ENCODE peak calls at places on chromosomes 12 and 14, in eight cellular contexts. M, I, B, D, X, R, O and S are unnamed samples.

GRCh38 chr12:52524898-52525591 is 4.9 kb upstream of the KRT5 start:
- DNase-seq in M (peak; percentile 25), I (no peak), B (no peak), D (no peak), X (no peak), R (no peak), O (no peak), S (no peak)

GRCh38 chr14:74859757-74860156 is 16.2 kb downstream of the PROX2 start:
- DNase-seq in M (no peak), I (no peak), B (no peak), D (no peak), X (no peak), R (no peak), O (no peak), S (no peak)

GRCh38 chr14:44353805-44354204 is 153.3 kb downstream of the FSCB start:
- DNase-seq in M (no peak), I (no peak), B (no peak), D (no peak), X (no peak), R (no peak), O (no peak), S (no peak)

GRCh38 chr12:5720405-5721045 is 224.5 kb downstream of the ANO2 start:
- DNase-seq in M (no peak), I (no peak), B (no peak), D (no peak), X (no peak), R (no peak), O (peak; percentile 71), S (no peak)

GRCh38 chr12:89351489-89352241 is 636 bp downstream of the DUSP6 start:
- DNase-seq in M (peak; percentile 74), I (peak; percentile 30), B (peak; percentile 27), D (peak; percentile 53), X (peak; percentile 44), R (peak; percentile 49), O (peak; percentile 50), S (peak; percentile 39)

GRCh38 chr12:42729532-42729895 is 140.0 kb upstream of the PRICKLE1 start:
- DNase-seq in M (no peak), I (no peak), B (no peak), D (no peak), X (no peak), R (no peak), O (peak; percentile 60), S (peak; percentile 70)

GRCh38 chr12:51377099-51377984 is 13.9 kb downstream of the GALNT6 start:
- DNase-seq in M (no peak), I (no peak), B (no peak), D (no peak), X (no peak), R (no peak), O (no peak), S (no peak)

GRCh38 chr14:89813485-89814080 is 140.9 kb downstream of the EFCAB11 start:
- DNase-seq in M (no peak), I (no peak), B (no peak), D (no peak), X (no peak), R (peak; percentile 94), O (peak; percentile 99), S (peak; percentile 98)

GRCh38 chr12:103441437-103442186 is 54.2 kb downstream of the C12orf42 start:
- DNase-seq in M (no peak), I (peak; percentile 5), B (no peak), D (no peak), X (no peak), R (no peak), O (no peak), S (no peak)

GRCh38 chr12:132354982-132355680 is 25.7 kb upstream of the GALNT9 start:
- DNase-seq in M (no peak), I (no peak), B (no peak), D (no peak), X (no peak), R (no peak), O (no peak), S (no peak)

GRCh38 chr12:52063986-52064649 is 5.7 kb upstream of the ATG101 start:
- DNase-seq in M (no peak), I (no peak), B (no peak), D (no peak), X (no peak), R (peak; percentile 88), O (peak; percentile 85), S (peak; percentile 84)

GRCh38 chr14:64255756-64256155 is 38.4 kb downstream of the ESR2 start:
- DNase-seq in M (no peak), I (no peak), B (no peak), D (no peak), X (no peak), R (no peak), O (no peak), S (no peak)

GRCh38 chr12:133180669-133181068 is 626 bp upstream of the ZNF268 start:
- DNase-seq in M (no peak), I (no peak), B (no peak), D (no peak), X (no peak), R (no peak), O (no peak), S (no peak)

GRCh38 chr12:52521175-52521574 is 981 bp upstream of the KRT5 start:
- DNase-seq in M (no peak), I (no peak), B (no peak), D (no peak), X (no peak), R (no peak), O (peak; percentile 50), S (peak; percentile 62)

GRCh38 chr12:67891566-67891965 is 97.7 kb upstream of the IFNG-AS1 start:
- DNase-seq in M (no peak), I (no peak), B (no peak), D (no peak), X (no peak), R (no peak), O (no peak), S (no peak)

GRCh38 chr14:89365071-89365801 is 51.8 kb downstream of the FOXN3 start:
- DNase-seq in M (no peak), I (peak; percentile 38), B (no peak), D (no peak), X (no peak), R (no peak), O (no peak), S (no peak)

GRCh38 chr12:82479511-82479910 is 121.2 kb downstream of the METTL25 start:
- DNase-seq in M (no peak), I (no peak), B (no peak), D (no peak), X (no peak), R (peak; percentile 4), O (peak; percentile 58), S (peak; percentile 60)